ENCODE peak calls at places on chromosomes 12 and 14, in six cellular contexts. A, T, I, H, Q and U are unnamed samples.

GRCh38 chr14:57392830-57393229 is 2.4 kb downstream of the NAA30 start:
- DNase-seq in I (no peak), Q (no peak), A (no peak), H (no peak), T (no peak), U (no peak)

GRCh38 chr14:33679025-33679424 is 271.8 kb downstream of the EGLN3 start:
- DNase-seq in T (no peak), A (no peak), I (no peak), Q (no peak), H (no peak), U (no peak)

GRCh38 chr12:24396266-24396665 is 446.8 kb upstream of the SOX5 start:
- DNase-seq in T (no peak), A (no peak), I (peak), Q (no peak), H (no peak), U (no peak)

GRCh38 chr12:66942741-66943465 is 264.0 kb upstream of the GRIP1 start:
- DNase-seq in T (no peak), I (no peak), Q (no peak), H (no peak), A (no peak), U (no peak)

GRCh38 chr12:80869264-80869663 is 68.5 kb downstream of the LIN7A start:
- DNase-seq in T (no peak), H (no peak), A (no peak), Q (no peak), I (peak), U (no peak)

GRCh38 chr12:127389923-127390322 is 877.0 kb upstream of the TMEM132C start:
- DNase-seq in Q (no peak), I (no peak), H (peak), T (no peak), A (peak), U (no peak)

GRCh38 chr14:103301512-103302197 is 32.4 kb upstream of the EIF5 start:
- DNase-seq in Q (no peak), A (peak), H (no peak), I (no peak), T (no peak), U (no peak)

GRCh38 chr12:47739959-47740358 is 14.7 kb upstream of the ENDOU start:
- DNase-seq in H (no peak), A (no peak), I (no peak), T (no peak), Q (no peak), U (no peak)

GRCh38 chr12:104272938-104273337 is 30.6 kb upstream of the EID3 start:
- DNase-seq in I (no peak), A (no peak), Q (no peak), T (no peak), H (no peak), U (no peak)

GRCh38 chr12:53068811-53069585 is 10.2 kb downstream of the SPRYD3 start:
- DNase-seq in A (no peak), T (no peak), H (no peak), I (no peak), Q (no peak), U (no peak)

GRCh38 chr14:54182419-54183040 is 214.3 kb upstream of the CDKN3 start:
- DNase-seq in A (peak), Q (no peak), T (no peak), I (no peak), H (peak), U (no peak)